ENCODE peak calls at places on chromosomes 1 and 21, in five cellular contexts. Z, Q, W, S and R are unnamed samples.
A peak's percentile ranks its signal among the peaks of the same experiment; 100 is the strongest.

GRCh38 chr1:5690291-5690690 is 301.9 kb downstream of the NPHP4 start:
- DNase-seq in Z (no peak), Q (no peak), W (no peak), S (no peak), R (no peak)

GRCh38 chr1:52435211-52435610 is 30.8 kb downstream of the PRPF38A start:
- DNase-seq in Z (no peak), Q (no peak), W (no peak), S (no peak), R (no peak)

GRCh38 chr1:236489710-236490377 is 33.9 kb upstream of the LGALS8 start:
- DNase-seq in Z (peak; percentile 74), Q (peak; percentile 76), W (peak; percentile 37), S (peak; percentile 19), R (peak; percentile 58)

GRCh38 chr1:70038025-70038424 is 167.4 kb downstream of the LRRC40 start:
- DNase-seq in Z (no peak), Q (no peak), W (no peak), S (no peak), R (peak; percentile 68)

GRCh38 chr1:40096646-40096976 is 441 bp downstream of the PPT1 start:
- DNase-seq in Z (no peak), Q (no peak), W (no peak), S (peak; percentile 13), R (no peak)

GRCh38 chr1:247936415-247936814 is 11.7 kb downstream of the OR2AJ1 start:
- DNase-seq in Z (no peak), Q (no peak), W (no peak), S (no peak), R (peak; percentile 7)

GRCh38 chr21:27572681-27573080 is 605.8 kb upstream of the ADAMTS5 start:
- DNase-seq in Z (no peak), Q (no peak), W (no peak), S (no peak), R (no peak)

GRCh38 chr1:173666646-173667045 is 3.0 kb downstream of the ANKRD45 start:
- DNase-seq in Z (no peak), Q (no peak), W (no peak), S (no peak), R (no peak)

GRCh38 chr1:42430286-42430685 is 25.5 kb downstream of the ZMYND12 start:
- DNase-seq in Z (no peak), Q (no peak), W (no peak), S (no peak), R (no peak)

GRCh38 chr1:46755121-46755520 is 36.2 kb upstream of the EFCAB14 start:
- DNase-seq in Z (no peak), Q (no peak), W (no peak), S (no peak), R (no peak)

GRCh38 chr21:45982758-45983731 is 1.5 kb downstream of the COL6A1 start:
- DNase-seq in Z (no peak), Q (no peak), W (no peak), S (no peak), R (no peak)

GRCh38 chr1:162206749-162207635 is 137.5 kb downstream of the NOS1AP start:
- DNase-seq in Z (peak; percentile 21), Q (no peak), W (no peak), S (no peak), R (no peak)

GRCh38 chr1:117182271-117182670 is 28.5 kb downstream of the VTCN1 start:
- DNase-seq in Z (no peak), Q (no peak), W (no peak), S (no peak), R (no peak)

GRCh38 chr1:234288946-234289345 is 84.3 kb upstream of the COA6 start:
- DNase-seq in Z (no peak), Q (no peak), W (no peak), S (no peak), R (no peak)

GRCh38 chr1:220453371-220453770 is 74.6 kb upstream of the MARK1 start:
- DNase-seq in Z (no peak), Q (no peak), W (no peak), S (no peak), R (no peak)

GRCh38 chr1:116538527-116538926 is 32.3 kb downstream of the CD58 start:
- DNase-seq in Z (peak; percentile 71), Q (peak; percentile 10), W (no peak), S (no peak), R (no peak)

GRCh38 chr1:38558055-38558454 is 301.5 kb downstream of the RRAGC start:
- DNase-seq in Z (no peak), Q (no peak), W (no peak), S (no peak), R (no peak)

GRCh38 chr1:210917560-210918214 is 216.3 kb downstream of the KCNH1 start:
- DNase-seq in Z (no peak), Q (no peak), W (no peak), S (no peak), R (no peak)

GRCh38 chr1:30060738-30061137 is 662.6 kb downstream of the MATN1 start:
- DNase-seq in Z (no peak), Q (no peak), W (no peak), S (no peak), R (no peak)

GRCh38 chr1:155171836-155172731 is 1.0 kb downstream of the KRTCAP2 start:
- DNase-seq in Z (no peak), Q (no peak), W (no peak), S (no peak), R (no peak)

GRCh38 chr21:28675265-28676041 is 317.2 kb downstream of the LTN1 start:
- DNase-seq in Z (no peak), Q (no peak), W (peak; percentile 18), S (no peak), R (no peak)

GRCh38 chr1:162007485-162007884 is 16.2 kb downstream of the OLFML2B start:
- DNase-seq in Z (no peak), Q (no peak), W (no peak), S (no peak), R (no peak)

GRCh38 chr1:155049651-155050559 is 1.2 kb upstream of the ADAM15 start:
- DNase-seq in Z (no peak), Q (no peak), W (no peak), S (no peak), R (no peak)

GRCh38 chr1:16922885-16923431 is 1.2 kb downstream of the CROCC start:
- DNase-seq in Z (no peak), Q (no peak), W (no peak), S (no peak), R (peak; percentile 41)

GRCh38 chr1:56547977-56548376 is 31.4 kb downstream of the PLPP3 start:
- DNase-seq in Z (peak; percentile 39), Q (no peak), W (no peak), S (no peak), R (no peak)

GRCh38 chr1:229578168-229579100 is 19.9 kb upstream of the ABCB10 start:
- DNase-seq in Z (no peak), Q (no peak), W (no peak), S (no peak), R (no peak)

GRCh38 chr1:27521336-27522147 is 31.6 kb upstream of the WASF2 start:
- DNase-seq in Z (no peak), Q (no peak), W (peak; percentile 48), S (no peak), R (no peak)

GRCh38 chr1:153842006-153842471 is 66.8 kb downstream of the SLC27A3 start:
- DNase-seq in Z (no peak), Q (no peak), W (no peak), S (peak; percentile 82), R (no peak)

GRCh38 chr1:213060836-213061235 is 9.8 kb downstream of the RPS6KC1 start:
- DNase-seq in Z (no peak), Q (no peak), W (no peak), S (no peak), R (no peak)

GRCh38 chr1:19892628-19893168 is 10.5 kb downstream of the OTUD3 start:
- DNase-seq in Z (no peak), Q (no peak), W (peak; percentile 62), S (no peak), R (no peak)

GRCh38 chr1:108046021-108046420 is 81.0 kb upstream of the VAV3 start:
- DNase-seq in Z (peak; percentile 16), Q (no peak), W (no peak), S (no peak), R (no peak)

DNA sequence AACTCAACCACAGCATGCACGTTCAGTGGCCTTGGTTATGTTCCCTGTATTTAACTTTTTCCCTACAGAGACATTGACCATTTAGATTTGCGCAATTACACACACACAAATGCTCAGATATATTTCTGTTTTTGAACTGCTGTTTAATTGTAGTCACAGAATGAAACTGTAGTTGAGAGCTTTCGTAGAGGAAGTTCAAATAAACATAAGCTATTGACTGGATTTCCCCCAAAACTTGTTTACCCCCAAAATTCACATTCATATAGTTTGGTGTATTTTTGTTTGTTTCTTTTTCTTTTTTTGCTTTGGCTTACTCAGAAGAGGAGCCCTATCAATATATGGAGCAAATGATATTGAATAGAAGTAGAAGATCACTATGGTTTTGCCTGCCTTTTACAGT is 921.0 kb downstream of the ADGRL2 start:
- DNase-seq in Z (no peak), Q (no peak), W (no peak), S (no peak), R (no peak)
- TF ChIP-seq CTCF in Z (no peak), Q (no peak), W (no peak), S (no peak), R (no peak)

GRCh38 chr1:147611021-147611426 is 59.3 kb downstream of the ACP6 start:
- DNase-seq in Z (no peak), Q (no peak), W (no peak), S (peak; percentile 48), R (peak; percentile 8)
- TF ChIP-seq MAX in Z (no peak), Q (no peak), W (no peak), S (no peak), R (no peak)

GRCh38 chr1:91020967-91021685 is 709 bp downstream of the ZNF644 start:
- DNase-seq in Z (peak; percentile 78), Q (peak; percentile 80), W (peak; percentile 91), S (no peak), R (peak; percentile 86)
- TF ChIP-seq POLR2A in Z (peak; percentile 76), Q (no peak), W (no peak), S (peak; percentile 8), R (peak; percentile 38)

GRCh38 chr1:23210351-23210785 is 6.9 kb downstream of the HTR1D start:
- DNase-seq in Z (no peak), Q (peak; percentile 69), W (no peak), S (no peak), R (no peak)
- TF ChIP-seq CTCF in Z (peak; percentile 48), Q (peak; percentile 26), W (peak; percentile 10), S (no peak), R (no peak)

GRCh38 chr1:97200627-97201026 is 479.0 kb downstream of the PTBP2 start:
- DNase-seq in Z (no peak), Q (no peak), W (no peak), S (no peak), R (peak; percentile 1)
- TF ChIP-seq MAX in Z (no peak), Q (no peak), W (no peak), S (no peak), R (no peak)

GRCh38 chr1:150261367-150261766 is 3.8 kb downstream of the CA14 start:
- DNase-seq in Z (no peak), Q (no peak), W (no peak), S (no peak), R (no peak)

GRCh38 chr1:150259758-150260669 is 2.4 kb downstream of the CA14 start:
- DNase-seq in Z (peak; percentile 79), Q (no peak), W (peak; percentile 9), S (no peak), R (no peak)

GRCh38 chr1:150262388-150263320 is 5.1 kb downstream of the CA14 start:
- DNase-seq in Z (no peak), Q (no peak), W (no peak), S (no peak), R (no peak)

GRCh38 chr1:150259217-150259616 is 1.6 kb downstream of the CA14 start:
- DNase-seq in Z (no peak), Q (no peak), W (no peak), S (no peak), R (no peak)

GRCh38 chr1:150263549-150263948 is 5.3 kb downstream of the APH1A start:
- DNase-seq in Z (no peak), Q (no peak), W (no peak), S (no peak), R (no peak)
- TF ChIP-seq POLR2A in Z (no peak), Q (no peak), W (no peak), S (peak; percentile 13), R (no peak)